ENCODE peak calls at places on chromosomes 13 and 19, in six cellular contexts. One of them, this sample, is unnamed.

GRCh38 chr19:46520616-46521015 is 24.9 kb upstream of the PNMA8B start:
- DNase-seq in heart right ventricle: no peak
- DNase-seq in mucosa of descending colon: no peak
- DNase-seq in left lung: no peak
- DNase-seq in heart left ventricle: peak; percentile 5
- DNase-seq in neuronal stem cell: no peak
- DNase-seq in this sample: no peak

GRCh38 chr13:44068737-44069136 is 189.0 kb downstream of the LACC1 start:
- DNase-seq in left lung: no peak
- DNase-seq in neuronal stem cell: no peak
- DNase-seq in heart right ventricle: no peak
- DNase-seq in mucosa of descending colon: no peak
- DNase-seq in heart left ventricle: no peak
- DNase-seq in this sample: no peak

GRCh38 chr19:13401388-13401787 is 104.9 kb downstream of the CACNA1A start:
- DNase-seq in neuronal stem cell: no peak
- DNase-seq in heart left ventricle: no peak
- DNase-seq in mucosa of descending colon: no peak
- DNase-seq in heart right ventricle: no peak
- DNase-seq in left lung: no peak
- DNase-seq in this sample: no peak

GRCh38 chr19:5627395-5627904 is 4.6 kb downstream of the SAFB start:
- DNase-seq in mucosa of descending colon: peak; percentile 38
- DNase-seq in heart right ventricle: peak; percentile 56
- DNase-seq in heart left ventricle: peak; percentile 74
- DNase-seq in neuronal stem cell: no peak
- DNase-seq in left lung: peak; percentile 78
- DNase-seq in this sample: no peak

GRCh38 chr13:85616275-85616674 is 182.9 kb downstream of the SLITRK6 start:
- DNase-seq in neuronal stem cell: no peak
- DNase-seq in mucosa of descending colon: no peak
- DNase-seq in heart left ventricle: no peak
- DNase-seq in heart right ventricle: no peak
- DNase-seq in left lung: no peak
- DNase-seq in this sample: no peak

GRCh38 chr19:29872224-29872731 is 60.5 kb downstream of the CCNE1 start:
- DNase-seq in left lung: no peak
- DNase-seq in neuronal stem cell: peak; percentile 31
- DNase-seq in heart right ventricle: no peak
- DNase-seq in mucosa of descending colon: no peak
- DNase-seq in heart left ventricle: no peak
- DNase-seq in this sample: no peak

GRCh38 chr13:110463876-110464510 is 97.5 kb downstream of the RAB20 start:
- DNase-seq in left lung: no peak
- DNase-seq in mucosa of descending colon: no peak
- DNase-seq in neuronal stem cell: no peak
- DNase-seq in heart right ventricle: no peak
- DNase-seq in heart left ventricle: no peak
- DNase-seq in this sample: no peak

GRCh38 chr13:30864352-30865130 is 41.5 kb upstream of the MEDAG start:
- DNase-seq in mucosa of descending colon: no peak
- DNase-seq in left lung: no peak
- DNase-seq in neuronal stem cell: no peak
- DNase-seq in heart left ventricle: no peak
- DNase-seq in heart right ventricle: no peak
- DNase-seq in this sample: peak; percentile 44

GRCh38 chr13:23175920-23176319 is 4.9 kb upstream of the SGCG start:
- DNase-seq in neuronal stem cell: no peak
- DNase-seq in mucosa of descending colon: no peak
- DNase-seq in heart right ventricle: no peak
- DNase-seq in heart left ventricle: no peak
- DNase-seq in left lung: no peak
- DNase-seq in this sample: no peak

GRCh38 chr13:40381935-40382764 is 284.3 kb downstream of the FOXO1 start:
- DNase-seq in heart right ventricle: peak; percentile 22
- DNase-seq in neuronal stem cell: no peak
- DNase-seq in left lung: no peak
- DNase-seq in mucosa of descending colon: no peak
- DNase-seq in heart left ventricle: no peak
- DNase-seq in this sample: no peak

GRCh38 chr13:49936085-49936942 is at the start of gene SPRYD7:
- DNase-seq in mucosa of descending colon: peak; percentile 99
- DNase-seq in left lung: peak; percentile 100
- DNase-seq in neuronal stem cell: peak; percentile 97
- DNase-seq in heart right ventricle: peak; percentile 97
- DNase-seq in heart left ventricle: peak; percentile 99
- DNase-seq in this sample: peak; percentile 98

GRCh38 chr13:41061914-41062837 is 867 bp downstream of the WBP4 start:
- DNase-seq in mucosa of descending colon: no peak
- DNase-seq in neuronal stem cell: no peak
- DNase-seq in left lung: no peak
- DNase-seq in heart right ventricle: no peak
- DNase-seq in heart left ventricle: no peak
- DNase-seq in this sample: no peak

GRCh38 chr13:46142692-46143238 is 37.9 kb upstream of the CPB2 start:
- DNase-seq in neuronal stem cell: no peak
- DNase-seq in left lung: no peak
- DNase-seq in mucosa of descending colon: no peak
- DNase-seq in heart right ventricle: no peak
- DNase-seq in heart left ventricle: no peak
- DNase-seq in this sample: no peak

GRCh38 chr19:51187395-51188226 is 37.3 kb upstream of the CD33 start:
- DNase-seq in heart left ventricle: no peak
- DNase-seq in left lung: no peak
- DNase-seq in mucosa of descending colon: no peak
- DNase-seq in neuronal stem cell: no peak
- DNase-seq in heart right ventricle: no peak
- DNase-seq in this sample: no peak

GRCh38 chr19:15722956-15723355 is 4.9 kb upstream of the OR10H2 start:
- DNase-seq in heart left ventricle: no peak
- DNase-seq in neuronal stem cell: no peak
- DNase-seq in left lung: no peak
- DNase-seq in mucosa of descending colon: no peak
- DNase-seq in heart right ventricle: no peak
- DNase-seq in this sample: no peak

GRCh38 chr13:62847520-62847919 is 1431.9 kb upstream of the PCDH20 start:
- DNase-seq in left lung: no peak
- DNase-seq in neuronal stem cell: no peak
- DNase-seq in mucosa of descending colon: no peak
- DNase-seq in heart right ventricle: no peak
- DNase-seq in heart left ventricle: no peak
- DNase-seq in this sample: no peak

GRCh38 chr13:58994778-58995177 is 1169.0 kb downstream of the DIAPH3 start:
- DNase-seq in neuronal stem cell: no peak
- DNase-seq in heart left ventricle: no peak
- DNase-seq in heart right ventricle: no peak
- DNase-seq in left lung: no peak
- DNase-seq in mucosa of descending colon: no peak
- DNase-seq in this sample: no peak

GRCh38 chr19:38209671-38210457 is 14.2 kb downstream of the DPF1 start:
- DNase-seq in heart left ventricle: peak; percentile 89
- DNase-seq in neuronal stem cell: peak; percentile 53
- DNase-seq in left lung: no peak
- DNase-seq in heart right ventricle: peak; percentile 75
- DNase-seq in mucosa of descending colon: peak; percentile 50
- DNase-seq in this sample: peak; percentile 88

GRCh38 chr19:41309225-41310030 is 544 bp upstream of the CCDC97 start:
- DNase-seq in neuronal stem cell: no peak
- DNase-seq in heart right ventricle: no peak
- DNase-seq in heart left ventricle: no peak
- DNase-seq in mucosa of descending colon: peak; percentile 60
- DNase-seq in left lung: no peak
- DNase-seq in this sample: no peak

GRCh38 chr19:41306394-41306793 is 3.6 kb upstream of the CCDC97 start:
- DNase-seq in heart right ventricle: no peak
- DNase-seq in mucosa of descending colon: no peak
- DNase-seq in left lung: no peak
- DNase-seq in neuronal stem cell: no peak
- DNase-seq in heart left ventricle: no peak
- DNase-seq in this sample: peak; percentile 16

GRCh38 chr19:41308450-41309224 is 1.3 kb upstream of the CCDC97 start:
- DNase-seq in heart right ventricle: peak; percentile 95
- DNase-seq in left lung: peak; percentile 94
- DNase-seq in neuronal stem cell: peak; percentile 93
- DNase-seq in heart left ventricle: peak; percentile 95
- DNase-seq in mucosa of descending colon: peak; percentile 95
- DNase-seq in this sample: peak; percentile 97

GRCh38 chr19:41307090-41307875 is 2.7 kb upstream of the CCDC97 start:
- DNase-seq in heart right ventricle: no peak
- DNase-seq in neuronal stem cell: no peak
- DNase-seq in left lung: no peak
- DNase-seq in heart left ventricle: no peak
- DNase-seq in mucosa of descending colon: no peak
- DNase-seq in this sample: no peak

DNA sequence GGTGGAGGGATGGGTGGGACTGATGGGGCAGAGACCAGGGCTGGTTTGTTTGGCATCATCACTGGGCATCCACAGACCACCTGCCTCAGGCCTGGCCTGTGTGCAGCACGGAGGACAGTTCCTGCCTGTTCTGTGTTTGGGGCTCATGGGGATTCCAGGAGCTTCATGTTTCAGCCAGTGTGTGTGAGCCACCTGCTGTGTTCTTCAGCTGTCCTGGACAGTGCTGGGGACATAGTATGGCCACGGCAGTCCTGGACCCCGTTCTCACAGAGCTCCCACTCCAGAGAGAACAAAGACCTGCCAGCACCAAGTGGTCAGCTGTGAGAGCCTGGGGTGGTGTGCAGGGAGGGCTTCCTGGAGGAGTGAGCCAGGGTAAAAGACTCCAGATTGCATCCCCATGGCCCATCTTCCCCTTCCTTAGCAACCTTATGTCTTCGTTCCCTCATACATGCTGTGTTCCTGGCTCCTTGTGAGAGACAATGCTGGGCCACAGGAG is 2.0 kb upstream of the CCDC97 start:
- DNase-seq in heart left ventricle: no peak
- DNase-seq in left lung: no peak
- DNase-seq in mucosa of descending colon: no peak
- DNase-seq in heart right ventricle: no peak
- DNase-seq in neuronal stem cell: no peak
- DNase-seq in this sample: no peak
- H3K36me3 ChIP-seq in heart left ventricle: peaks cover 59% of the 10 kb centered on the region
- H3K36me3 ChIP-seq in left lung: no peaks in the 10 kb centered on the region
- H3K36me3 ChIP-seq in mucosa of descending colon: peaks cover 6% of the 10 kb centered on the region
- H3K36me3 ChIP-seq in heart right ventricle: peaks cover 21% of the 10 kb centered on the region
- H3K36me3 ChIP-seq in neuronal stem cell: peaks cover 66% of the 10 kb centered on the region
- H3K36me3 ChIP-seq in this sample: no peaks in the 10 kb centered on the region

DNA sequence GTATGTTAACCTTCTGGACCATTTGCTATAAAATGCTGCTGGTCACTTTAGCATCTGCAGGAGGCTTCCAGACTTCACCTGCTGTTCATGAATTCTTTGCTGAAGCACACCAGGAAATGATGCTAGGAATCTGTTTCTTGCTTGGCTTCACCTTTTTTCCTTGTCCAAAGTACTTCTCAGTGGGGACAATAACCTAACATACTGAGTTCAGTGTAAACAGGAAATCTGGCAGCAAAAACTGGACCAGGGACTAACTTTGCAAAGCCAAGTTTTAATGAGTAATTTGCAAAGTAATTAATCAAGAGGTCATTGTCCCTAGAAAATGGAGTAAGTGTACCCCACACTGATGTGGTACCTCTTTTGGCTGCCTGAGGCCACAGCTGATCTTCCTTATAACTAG is 128.4 kb downstream of the RXFP2 start:
- DNase-seq in neuronal stem cell: no peak
- DNase-seq in heart right ventricle: no peak
- DNase-seq in heart left ventricle: no peak
- DNase-seq in mucosa of descending colon: no peak
- DNase-seq in left lung: no peak
- DNase-seq in this sample: no peak
- H3K4me1 ChIP-seq in neuronal stem cell: no peaks in the 10 kb centered on the region
- H3K4me1 ChIP-seq in heart right ventricle: peaks cover 3% of the 10 kb centered on the region
- H3K4me1 ChIP-seq in heart left ventricle: no peaks in the 10 kb centered on the region
- H3K4me1 ChIP-seq in mucosa of descending colon: no peaks in the 10 kb centered on the region
- H3K4me1 ChIP-seq in left lung: peaks cover 5% of the 10 kb centered on the region
- H3K4me1 ChIP-seq in this sample: no peaks in the 10 kb centered on the region

DNA sequence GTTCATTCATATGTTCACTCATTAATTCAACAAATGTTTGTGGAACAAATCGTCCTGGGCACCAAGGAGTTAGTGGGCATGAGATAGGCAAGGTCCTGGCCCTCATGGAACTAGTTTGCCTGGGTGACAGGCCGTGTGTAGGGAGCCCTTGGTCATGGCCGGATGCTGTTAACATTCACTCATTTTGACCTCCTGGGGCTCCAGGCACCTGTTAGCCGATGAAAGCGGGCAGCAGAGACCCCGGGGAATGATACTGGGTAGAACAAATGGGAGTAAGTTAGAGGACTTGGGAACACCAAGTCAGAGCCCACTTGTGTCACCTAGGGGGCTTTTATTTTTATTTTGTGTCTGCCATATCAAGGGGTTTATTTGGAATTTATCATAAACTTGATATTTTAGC is 6.6 kb downstream of the MED25 start:
- DNase-seq in mucosa of descending colon: no peak
- DNase-seq in heart left ventricle: no peak
- DNase-seq in heart right ventricle: no peak
- DNase-seq in left lung: no peak
- DNase-seq in neuronal stem cell: no peak
- DNase-seq in this sample: no peak
- H3K36me3 ChIP-seq in mucosa of descending colon: peaks cover 4% of the 10 kb centered on the region
- H3K36me3 ChIP-seq in heart left ventricle: peaks cover 56% of the 10 kb centered on the region
- H3K36me3 ChIP-seq in heart right ventricle: peaks cover 6% of the 10 kb centered on the region
- H3K36me3 ChIP-seq in left lung: no peaks in the 10 kb centered on the region
- H3K36me3 ChIP-seq in neuronal stem cell: peaks cover 82% of the 10 kb centered on the region
- H3K36me3 ChIP-seq in this sample: no peaks in the 10 kb centered on the region

GRCh38 chr13:48496796-48497195 is 36.1 kb downstream of the RCBTB2 start:
- DNase-seq in neuronal stem cell: no peak
- DNase-seq in mucosa of descending colon: no peak
- DNase-seq in heart left ventricle: no peak
- DNase-seq in left lung: no peak
- DNase-seq in heart right ventricle: no peak
- DNase-seq in this sample: no peak

GRCh38 chr13:48494874-48495273 is 38.0 kb downstream of the RCBTB2 start:
- DNase-seq in left lung: no peak
- DNase-seq in heart right ventricle: no peak
- DNase-seq in heart left ventricle: no peak
- DNase-seq in neuronal stem cell: no peak
- DNase-seq in mucosa of descending colon: no peak
- DNase-seq in this sample: no peak

GRCh38 chr13:48500652-48501197 is 32.2 kb downstream of the RCBTB2 start:
- DNase-seq in heart right ventricle: no peak
- DNase-seq in heart left ventricle: no peak
- DNase-seq in left lung: no peak
- DNase-seq in mucosa of descending colon: no peak
- DNase-seq in neuronal stem cell: no peak
- DNase-seq in this sample: no peak

GRCh38 chr13:48496271-48496670 is 36.6 kb downstream of the RCBTB2 start:
- DNase-seq in heart right ventricle: no peak
- DNase-seq in heart left ventricle: no peak
- DNase-seq in left lung: no peak
- DNase-seq in neuronal stem cell: no peak
- DNase-seq in mucosa of descending colon: no peak
- DNase-seq in this sample: no peak

GRCh38 chr13:48497669-48498068 is 35.2 kb downstream of the RCBTB2 start:
- DNase-seq in left lung: no peak
- DNase-seq in heart right ventricle: no peak
- DNase-seq in mucosa of descending colon: no peak
- DNase-seq in heart left ventricle: no peak
- DNase-seq in neuronal stem cell: no peak
- DNase-seq in this sample: no peak
- H3K4me1 ChIP-seq in left lung: peaks cover 64% of the 10 kb centered on the region
- H3K4me1 ChIP-seq in heart right ventricle: no peaks in the 10 kb centered on the region
- H3K4me1 ChIP-seq in mucosa of descending colon: no peaks in the 10 kb centered on the region
- H3K4me1 ChIP-seq in heart left ventricle: no peaks in the 10 kb centered on the region
- H3K4me1 ChIP-seq in neuronal stem cell: peaks cover 2% of the 10 kb centered on the region
- H3K4me1 ChIP-seq in this sample: peaks cover 4% of the 10 kb centered on the region